ENCODE peak calls at places on chromosomes 7 and 10, in five cellular contexts. M is H1, Q is keratinocyte, W is mammary epithelial cell, H is GM12878. N is an unnamed sample. For H3K36me3, the result is how much of the 10 kb centered on the place peaks cover.

GRCh38 chr10:15253951-15254807 is 85.7 kb upstream of the NMT2 start:
- DNase-seq in M (no peak), Q (no peak), W (no peak), H (peak), N (no peak)

GRCh38 chr7:157488326-157488725 is 151.5 kb downstream of the DNAJB6 start:
- DNase-seq in M (no peak), Q (no peak), W (no peak), H (no peak), N (peak)

GRCh38 chr10:112559328-112559727 is 112.3 kb downstream of the VTI1A start:
- DNase-seq in M (no peak), Q (no peak), W (no peak), H (no peak), N (no peak)

GRCh38 chr7:150375662-150376521 is 3.2 kb upstream of the ZNF775 start:
- DNase-seq in M (no peak), Q (no peak), W (no peak), H (no peak), N (no peak)

GRCh38 chr10:130025326-130025725 is 61.3 kb upstream of the EBF3 start:
- DNase-seq in M (no peak), Q (no peak), W (no peak), H (no peak), N (no peak)

GRCh38 chr7:149027560-149028345 is 552 bp downstream of the PDIA4 start:
- DNase-seq in M (no peak), Q (no peak), W (peak), H (no peak), N (no peak)

GRCh38 chr10:110305767-110306451 is 1.2 kb upstream of the SMNDC1 start:
- DNase-seq in M (no peak), Q (peak), W (peak), H (peak), N (peak)

GRCh38 chr7:131895541-131896173 is 339.2 kb upstream of the PODXL start:
- DNase-seq in M (no peak), Q (peak), W (peak), H (no peak), N (peak)

GRCh38 chr10:75356484-75356883 is 45.1 kb downstream of the ZNF503 start:
- DNase-seq in M (no peak), Q (no peak), W (no peak), H (no peak), N (no peak)

GRCh38 chr7:7100432-7100849 is 81.9 kb upstream of the C1GALT1 start:
- DNase-seq in M (peak), Q (peak), W (peak), H (no peak), N (no peak)

GRCh38 chr7:33614357-33615132 is 290.8 kb upstream of the BMPER start:
- DNase-seq in M (no peak), Q (no peak), W (no peak), H (no peak), N (no peak)

GRCh38 chr10:79052311-79053080 is 16.3 kb upstream of the ZMIZ1 start:
- DNase-seq in M (no peak), Q (no peak), W (no peak), H (no peak), N (peak)

GRCh38 chr10:98172495-98172894 is 38.0 kb downstream of the R3HCC1L start:
- DNase-seq in M (no peak), Q (no peak), W (no peak), H (no peak), N (no peak)

GRCh38 chr10:133211141-133211830 is 18.7 kb upstream of the UTF1 start:
- DNase-seq in M (no peak), Q (no peak), W (no peak), H (no peak), N (no peak)

GRCh38 chr7:95011156-95011928 is 103.9 kb downstream of the PPP1R9A start:
- DNase-seq in M (no peak), Q (no peak), W (peak), H (no peak), N (peak)

GRCh38 chr7:70894799-70895198 is 237.1 kb upstream of the GALNT17 start:
- DNase-seq in M (peak), Q (no peak), W (no peak), H (no peak), N (no peak)

GRCh38 chr7:42932861-42933591 is 850 bp downstream of the MRPL32 start:
- DNase-seq in M (no peak), Q (no peak), W (no peak), H (no peak), N (peak)

GRCh38 chr7:45118830-45119452 is 7.4 kb upstream of the TBRG4 start:
- DNase-seq in M (no peak), Q (no peak), W (no peak), H (no peak), N (no peak)

GRCh38 chr7:108345710-108346336 is 110.4 kb downstream of the NRCAM start:
- DNase-seq in M (no peak), Q (no peak), W (no peak), H (no peak), N (no peak)

GRCh38 chr10:132590094-132590751 is 52.6 kb downstream of the INPP5A start:
- DNase-seq in M (no peak), Q (no peak), W (no peak), H (no peak), N (no peak)

GRCh38 chr10:21497177-21497807 is 28.2 kb downstream of the SKIDA1 start:
- DNase-seq in M (no peak), Q (no peak), W (peak), H (no peak), N (peak)

GRCh38 chr10:79254333-79255006 is 92.8 kb upstream of the PPIF start:
- DNase-seq in M (no peak), Q (no peak), W (no peak), H (no peak), N (no peak)

GRCh38 chr10:51937313-51937712 is 237.9 kb upstream of the CSTF2T start:
- DNase-seq in M (no peak), Q (no peak), W (no peak), H (no peak), N (no peak)
- H3K9ac ChIP-seq in M (no peak), Q (no peak), W (no peak), H (no peak), N (no peak)

GRCh38 chr10:42680267-42680666 is 41.9 kb upstream of the ZNF33B start:
- DNase-seq in M (no peak), Q (no peak), W (no peak), H (no peak), N (no peak)

GRCh38 chr10:42684517-42684916 is 46.1 kb upstream of the ZNF33B start:
- DNase-seq in M (no peak), Q (no peak), W (no peak), H (no peak), N (no peak)
- H3K4me2 ChIP-seq in M (no peak), Q (no peak), W (no peak), H (no peak), N (no peak)

DNA sequence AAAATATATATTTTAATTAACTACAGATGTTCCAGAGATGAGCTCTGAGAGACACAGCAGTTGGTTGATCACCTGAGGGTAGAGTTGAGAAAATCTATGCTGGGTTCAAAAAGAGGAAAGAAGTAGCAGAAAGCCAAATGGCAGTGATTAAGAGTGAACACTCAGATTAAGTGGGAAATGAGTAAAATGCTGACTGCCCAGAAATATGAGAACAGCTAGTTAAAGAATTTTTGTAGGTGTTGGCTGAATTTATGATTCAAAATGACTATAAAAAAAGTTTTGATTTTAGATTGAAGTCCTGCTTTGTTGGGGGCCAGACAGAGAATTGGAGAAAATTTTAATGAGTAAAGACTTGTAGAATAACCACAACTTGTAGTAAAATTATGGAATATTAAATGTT is 9.8 kb downstream of the TCTN3 start:
- DNase-seq in M (no peak), Q (no peak), W (no peak), H (no peak), N (no peak)
- H3K36me3 ChIP-seq in M (under half), Q (under half), W (under half), H (under half), N (under half)

GRCh38 chr10:96313348-96313747 is 9.1 kb downstream of the DNTT start:
- DNase-seq in M (no peak), Q (no peak), W (no peak), H (no peak), N (no peak)

GRCh38 chr10:96309631-96310358 is 5.6 kb downstream of the DNTT start:
- DNase-seq in M (no peak), Q (no peak), W (no peak), H (no peak), N (no peak)

GRCh38 chr10:96311180-96311697 is 7.0 kb downstream of the DNTT start:
- DNase-seq in M (no peak), Q (no peak), W (no peak), H (no peak), N (no peak)

GRCh38 chr10:96306516-96306915 is 2.3 kb downstream of the DNTT start:
- DNase-seq in M (no peak), Q (no peak), W (no peak), H (no peak), N (no peak)

DNA sequence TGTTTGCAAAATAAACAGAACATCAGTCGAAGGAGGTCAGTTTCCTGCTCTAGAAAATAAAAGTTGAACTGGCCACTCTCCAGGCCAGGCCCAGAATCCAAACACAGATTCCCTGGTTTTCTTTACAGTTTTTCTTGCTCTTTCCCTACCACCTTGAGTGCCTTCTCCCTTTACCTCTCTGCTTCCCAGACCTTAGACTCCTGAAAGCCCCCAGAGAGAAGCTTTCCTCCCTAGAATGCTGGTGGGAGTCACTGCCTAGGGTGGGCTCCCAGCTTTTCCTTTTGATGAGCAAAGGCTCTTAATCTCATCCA is 6.1 kb downstream of the DNTT start:
- DNase-seq in M (no peak), Q (no peak), W (no peak), H (no peak), N (no peak)
- H3K9ac ChIP-seq in M (no peak), Q (no peak), W (no peak), H (no peak), N (no peak)

GRCh38 chr7:128940494-128941322 is 3.0 kb downstream of the IRF5 start:
- DNase-seq in M (peak), Q (no peak), W (no peak), H (peak), N (no peak)
- H3K4me2 ChIP-seq in M (no peak), Q (no peak), W (no peak), H (peak), N (no peak)

GRCh38 chr7:127713758-127714157 is 61.8 kb downstream of the SND1 start:
- DNase-seq in M (no peak), Q (no peak), W (no peak), H (no peak), N (no peak)

GRCh38 chr7:127710635-127711034 is 58.6 kb downstream of the SND1 start:
- DNase-seq in M (no peak), Q (no peak), W (no peak), H (no peak), N (no peak)

GRCh38 chr7:127708788-127709187 is 56.8 kb downstream of the SND1 start:
- DNase-seq in M (peak), Q (peak), W (peak), H (peak), N (peak)

GRCh38 chr7:127713006-127713405 is 61.0 kb downstream of the SND1 start:
- DNase-seq in M (no peak), Q (no peak), W (no peak), H (no peak), N (no peak)

DNA sequence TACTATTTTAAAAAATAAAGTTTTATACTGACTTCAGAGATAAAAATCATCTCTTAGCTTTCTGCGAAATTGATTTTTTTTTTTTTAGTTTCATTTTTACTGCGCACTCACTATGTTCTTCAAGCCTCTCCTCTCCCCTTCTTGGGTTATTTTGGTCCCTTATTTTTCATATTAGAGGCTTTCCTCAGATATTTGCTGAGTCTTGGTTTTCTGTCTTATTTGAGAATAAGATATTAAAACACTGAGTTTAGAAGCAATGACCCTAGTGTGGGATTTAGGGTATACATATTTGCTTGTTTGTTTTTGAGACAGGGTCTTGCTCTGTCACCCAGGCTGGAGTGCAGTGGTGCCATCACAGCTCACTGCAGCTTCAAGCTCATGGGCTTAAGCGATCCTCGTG is 59.9 kb downstream of the SND1 start:
- DNase-seq in M (no peak), Q (no peak), W (no peak), H (no peak), N (no peak)
- H3K36me3 ChIP-seq in M (under half), Q (under half), W (under half), H (under half), N (half or more)

GRCh38 chr7:83415840-83416239 is 233.1 kb downstream of the SEMA3E start:
- DNase-seq in M (no peak), Q (no peak), W (peak), H (no peak), N (peak)
- H3K9ac ChIP-seq in M (no peak), Q (no peak), W (no peak), H (no peak), N (no peak)

GRCh38 chr10:30447125-30447799 is 13.3 kb downstream of the MAP3K8 start:
- DNase-seq in M (no peak), Q (peak), W (peak), H (no peak), N (peak)
- H3K4me2 ChIP-seq in M (no peak), Q (peak), W (peak), H (no peak), N (peak)